ENCODE peak calls at places on chromosomes 1 and 21, in eight cellular contexts. C is tibial nerve; J is BE2C; V is CD8-positive, alpha-beta T cell; U is CD4-positive, CD25-positive, alpha-beta regulatory T cell; E is breast epithelium; Q is adipocyte; D is GM23248. M is an unnamed sample. For H3K27me3, H3K9me3 and H3K4me1, the result is how much of the 10 kb centered on the place peaks cover.

GRCh38 chr1:60911980-60912692 is 170.2 kb upstream of the NFIA start:
- DNase-seq in C (no peak), J (no peak), V (no peak), U (no peak), E (no peak), Q (no peak), D (no peak), M (no peak)

GRCh38 chr1:201693019-201693372 is 136.0 kb upstream of the IPO9 start:
- DNase-seq in C (no peak), J (peak), V (no peak), U (no peak), E (no peak), Q (no peak), D (no peak), M (no peak)

GRCh38 chr1:180366386-180367068 is 135.8 kb downstream of the ACBD6 start:
- DNase-seq in C (no peak), J (no peak), V (no peak), U (no peak), E (no peak), Q (peak), D (peak), M (no peak)

GRCh38 chr1:78096976-78097375 is 51.2 kb downstream of the GIPC2 start:
- DNase-seq in C (no peak), J (no peak), V (no peak), U (no peak), E (no peak), Q (no peak), D (no peak), M (no peak)

GRCh38 chr1:234381699-234382555 is 8.7 kb downstream of the COA6 start:
- DNase-seq in C (no peak), J (no peak), V (no peak), U (no peak), E (no peak), Q (no peak), D (no peak), M (no peak)

GRCh38 chr1:54581621-54582035 is 33.6 kb downstream of the ACOT11 start:
- DNase-seq in C (peak), J (peak), V (no peak), U (no peak), E (peak), Q (peak), D (peak), M (no peak)

GRCh38 chr1:158496379-158496778 is 24.4 kb downstream of the OR10R2 start:
- DNase-seq in C (no peak), J (no peak), V (no peak), U (no peak), E (no peak), Q (no peak), D (peak), M (no peak)

GRCh38 chr1:234845097-234845660 is 235.2 kb upstream of the IRF2BP2 start:
- DNase-seq in C (no peak), J (no peak), V (peak), U (peak), E (no peak), Q (no peak), D (no peak), M (no peak)

GRCh38 chr1:8858112-8858668 is 20.3 kb downstream of the ENO1 start:
- DNase-seq in C (no peak), J (no peak), V (no peak), U (no peak), E (no peak), Q (peak), D (no peak), M (peak)

GRCh38 chr1:107529511-107530149 is 388.8 kb downstream of the NTNG1 start:
- DNase-seq in C (no peak), J (peak), V (no peak), U (no peak), E (no peak), Q (peak), D (peak), M (peak)

GRCh38 chr1:30870656-30871055 is 37.9 kb downstream of the SDC3 start:
- DNase-seq in C (no peak), J (no peak), V (no peak), U (no peak), E (no peak), Q (no peak), D (no peak), M (no peak)

GRCh38 chr21:45508607-45509565 is 33.4 kb downstream of the SLC19A1 start:
- DNase-seq in C (no peak), J (peak), V (peak), U (no peak), E (no peak), Q (no peak), D (no peak), M (no peak)

GRCh38 chr1:202311880-202312635 is 29.7 kb downstream of the UBE2T start:
- DNase-seq in C (no peak), J (peak), V (no peak), U (no peak), E (no peak), Q (peak), D (no peak), M (no peak)

GRCh38 chr1:10632691-10633090 is 157.9 kb downstream of the PEX14 start:
- DNase-seq in C (no peak), J (no peak), V (no peak), U (no peak), E (no peak), Q (no peak), D (no peak), M (no peak)

GRCh38 chr1:30782361-30783243 is 25.0 kb upstream of the LAPTM5 start:
- DNase-seq in C (no peak), J (peak), V (peak), U (peak), E (peak), Q (peak), D (peak), M (peak)

GRCh38 chr1:235511470-235512240 is 7.4 kb upstream of the B3GALNT2 start:
- DNase-seq in C (no peak), J (peak), V (no peak), U (no peak), E (no peak), Q (no peak), D (peak), M (no peak)

GRCh38 chr21:35436899-35437298 is 387.8 kb upstream of the RUNX1 start:
- DNase-seq in C (no peak), J (no peak), V (no peak), U (no peak), E (no peak), Q (no peak), D (no peak), M (no peak)

GRCh38 chr1:60591583-60591982 is 490.8 kb upstream of the NFIA start:
- DNase-seq in C (no peak), J (no peak), V (no peak), U (no peak), E (no peak), Q (no peak), D (no peak), M (no peak)

GRCh38 chr1:57590978-57591377 is 167.1 kb upstream of the DAB1 start:
- DNase-seq in C (no peak), J (no peak), V (no peak), U (no peak), E (no peak), Q (no peak), D (no peak), M (peak)

GRCh38 chr1:196877964-196878363 is 9.9 kb upstream of the CFHR4 start:
- DNase-seq in C (no peak), J (peak), V (no peak), U (no peak), E (no peak), Q (no peak), D (peak), M (no peak)

GRCh38 chr1:211066781-211067384 is 67.1 kb downstream of the KCNH1 start:
- DNase-seq in C (no peak), J (no peak), V (no peak), U (no peak), E (no peak), Q (no peak), D (no peak), M (no peak)

GRCh38 chr1:218869276-218869675 is 304.4 kb upstream of the LYPLAL1 start:
- DNase-seq in C (no peak), J (no peak), V (no peak), U (no peak), E (no peak), Q (no peak), D (no peak), M (no peak)

GRCh38 chr21:38179504-38179900 is 77.3 kb upstream of the KCNJ15 start:
- DNase-seq in C (no peak), J (no peak), V (no peak), U (no peak), E (no peak), Q (no peak), D (peak), M (no peak)

GRCh38 chr1:11157867-11158266 is 31.3 kb upstream of the ANGPTL7 start:
- DNase-seq in C (peak), J (no peak), V (no peak), U (no peak), E (no peak), Q (peak), D (peak), M (no peak)

GRCh38 chr1:99603699-99604595 is 42.0 kb upstream of the PALMD start:
- DNase-seq in C (no peak), J (no peak), V (no peak), U (no peak), E (no peak), Q (peak), D (peak), M (no peak)

GRCh38 chr1:172268237-172268636 is 152.2 kb upstream of the C1orf105 start:
- DNase-seq in C (no peak), J (no peak), V (no peak), U (no peak), E (no peak), Q (peak), D (peak), M (no peak)

GRCh38 chr1:166511754-166512153 is 327.5 kb upstream of the POGK start:
- DNase-seq in C (no peak), J (no peak), V (no peak), U (no peak), E (no peak), Q (no peak), D (peak), M (no peak)

GRCh38 chr1:31691951-31692350 is 11.9 kb downstream of the COL16A1 start:
- DNase-seq in C (no peak), J (no peak), V (no peak), U (no peak), E (no peak), Q (no peak), D (no peak), M (no peak)

GRCh38 chr1:186418503-186418902 is 42.4 kb downstream of the PDC start:
- DNase-seq in C (no peak), J (no peak), V (no peak), U (no peak), E (no peak), Q (no peak), D (no peak), M (no peak)

GRCh38 chr1:63157085-63157484 is 165.3 kb upstream of the FOXD3 start:
- DNase-seq in C (no peak), J (no peak), V (no peak), U (no peak), E (no peak), Q (no peak), D (no peak), M (no peak)
- H3K27me3 ChIP-seq in C (under half), J (under half), V (under half), U (under half), E (under half), Q (under half), D (under half), M (under half)

GRCh38 chr21:39932335-39932734 is 65.1 kb downstream of the PCP4 start:
- DNase-seq in C (no peak), J (no peak), V (no peak), U (no peak), E (no peak), Q (no peak), D (no peak), M (no peak)

GRCh38 chr21:39934895-39935294 is 67.7 kb downstream of the PCP4 start:
- DNase-seq in C (no peak), J (no peak), V (no peak), U (no peak), E (no peak), Q (no peak), D (no peak), M (no peak)

GRCh38 chr21:39935716-39936115 is 68.5 kb downstream of the PCP4 start:
- DNase-seq in C (no peak), J (no peak), V (no peak), U (no peak), E (no peak), Q (no peak), D (no peak), M (no peak)

DNA sequence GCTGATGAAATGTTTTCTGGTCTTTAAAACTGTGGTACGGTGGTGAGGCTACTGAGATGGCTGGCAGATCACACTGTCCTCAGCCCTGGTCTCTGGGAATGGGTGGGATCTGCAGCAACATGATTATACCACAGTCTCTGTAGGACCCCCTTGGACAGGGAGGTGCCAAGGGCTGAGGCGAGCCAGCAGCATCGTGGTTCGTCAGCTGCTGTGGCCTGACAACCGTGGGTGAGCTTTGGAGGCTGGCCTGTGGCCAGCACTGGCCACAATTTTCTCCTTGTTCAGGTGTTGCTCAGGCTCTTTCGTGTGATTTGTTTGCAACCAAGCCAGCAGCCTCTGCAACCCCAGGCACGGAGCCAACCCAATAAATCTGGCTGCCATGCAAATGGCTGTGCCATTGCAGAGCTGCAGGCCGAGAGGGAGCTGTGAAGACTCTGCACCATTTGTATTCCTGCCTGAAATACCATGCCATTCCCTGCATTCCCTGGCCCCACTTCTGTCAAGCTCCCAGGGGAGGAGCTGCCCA is 70.9 kb downstream of the PCP4 start:
- DNase-seq in C (no peak), J (no peak), V (no peak), U (no peak), E (no peak), Q (no peak), D (no peak), M (no peak)
- H3K9me3 ChIP-seq in C (under half), J (under half), V (under half), U (under half), E (under half), Q (under half), D (under half), M (under half)

DNA sequence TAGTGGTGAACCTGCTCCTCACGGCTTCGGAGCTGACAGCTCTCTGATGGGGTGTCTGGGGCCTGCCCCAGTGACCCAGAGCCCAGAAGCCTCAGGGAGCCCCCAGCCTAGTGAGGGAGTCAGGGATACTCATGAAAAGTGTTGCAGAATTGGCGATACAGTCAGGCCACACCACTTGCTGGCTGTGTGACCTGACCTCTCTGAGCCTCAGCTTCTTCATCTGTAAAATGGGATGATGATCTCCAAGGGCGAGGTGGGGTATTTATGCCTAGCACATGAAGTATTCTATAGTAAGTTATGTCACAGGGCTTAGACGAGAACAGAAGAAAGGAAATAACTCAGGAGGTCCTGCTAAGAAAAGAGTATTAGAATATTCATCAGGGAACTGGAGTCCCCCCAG is 1.6 kb downstream of the TMEM51 start:
- DNase-seq in C (no peak), J (no peak), V (no peak), U (no peak), E (no peak), Q (no peak), D (no peak), M (no peak)
- H3K4me1 ChIP-seq in C (under half), J (under half), V (under half), U (under half), E (under half), Q (under half), D (under half), M (half or more)

DNA sequence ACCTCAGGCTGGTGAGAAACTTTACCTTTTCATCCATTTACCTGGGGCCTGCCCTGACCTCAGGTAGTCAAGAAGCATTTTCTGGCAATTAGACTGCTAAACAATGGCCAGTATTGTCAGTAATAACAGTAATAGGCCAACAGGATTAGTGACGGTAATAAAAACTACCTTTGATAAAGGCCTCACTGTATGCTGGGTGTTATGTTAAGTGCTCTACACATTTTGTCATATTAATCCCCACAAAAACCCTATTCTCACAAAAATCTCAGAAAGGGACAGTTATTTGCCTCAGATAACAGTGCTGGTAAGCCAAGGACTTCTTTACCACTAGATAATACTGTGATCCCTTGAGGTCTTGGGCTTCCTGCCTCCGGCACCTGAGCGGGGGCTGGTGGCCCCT is 191.4 kb downstream of the FOXD2 start:
- DNase-seq in C (no peak), J (no peak), V (no peak), U (no peak), E (no peak), Q (no peak), D (no peak), M (no peak)
- H3K27me3 ChIP-seq in C (under half), J (under half), V (under half), U (under half), E (under half), Q (under half), D (under half), M (under half)

GRCh38 chr1:118618618-118619340 is 369.4 kb downstream of the TBX15 start:
- DNase-seq in C (no peak), J (no peak), V (no peak), U (no peak), E (no peak), Q (no peak), D (peak), M (no peak)

GRCh38 chr1:118615066-118615465 is 373.1 kb downstream of the TBX15 start:
- DNase-seq in C (no peak), J (no peak), V (no peak), U (no peak), E (no peak), Q (no peak), D (no peak), M (no peak)

GRCh38 chr1:118617916-118618315 is 370.2 kb downstream of the TBX15 start:
- DNase-seq in C (no peak), J (no peak), V (no peak), U (no peak), E (no peak), Q (no peak), D (no peak), M (no peak)
- H3K9me3 ChIP-seq in C (under half), J (under half), V (under half), U (under half), E (under half), Q (under half), D (under half), M (under half)

GRCh38 chr1:230128569-230129269 is 61.7 kb downstream of the GALNT2 start:
- DNase-seq in C (no peak), J (no peak), V (no peak), U (no peak), E (no peak), Q (no peak), D (peak), M (no peak)

GRCh38 chr1:230130172-230130944 is 63.3 kb downstream of the GALNT2 start:
- DNase-seq in C (no peak), J (peak), V (no peak), U (no peak), E (no peak), Q (no peak), D (no peak), M (no peak)

GRCh38 chr1:230127105-230128054 is 60.3 kb downstream of the GALNT2 start:
- DNase-seq in C (no peak), J (no peak), V (peak), U (no peak), E (no peak), Q (no peak), D (no peak), M (no peak)

GRCh38 chr1:230131457-230131856 is 64.4 kb downstream of the GALNT2 start:
- DNase-seq in C (no peak), J (no peak), V (no peak), U (no peak), E (no peak), Q (no peak), D (no peak), M (no peak)

GRCh38 chr1:230129341-230129740 is 62.3 kb downstream of the GALNT2 start:
- DNase-seq in C (no peak), J (no peak), V (no peak), U (no peak), E (no peak), Q (no peak), D (no peak), M (no peak)
- H3K4me1 ChIP-seq in C (under half), J (under half), V (under half), U (under half), E (under half), Q (under half), D (under half), M (under half)

M was measured in Caco-2.